ENCODE peak calls at places on chromosomes 5 and 9, in nine cellular contexts. J is GOT3; A is activated T-cell treated with anti-CD3 and anti-CD28 coated beads, Interleukin-2, amount 50 U/mL, for 72 hours; V is hepatic stellate cell; W is SIG-M5; R is foreskin melanocyte; T is HTR-8/SVneo; K is NCI-H774; H is effector CD4-positive, alpha-beta T cell. P is an unnamed sample.

GRCh38 chr5:172661536-172661935 is 20.5 kb downstream of the NEURL1B start:
- DNase-seq in J (no peak), A (no peak), V (no peak), W (no peak), R (no peak), T (no peak), K (no peak), H (no peak), P (no peak)

GRCh38 chr5:107500840-107501239 is 169.9 kb downstream of the EFNA5 start:
- DNase-seq in J (no peak), A (no peak), V (no peak), W (no peak), R (no peak), T (no peak), K (no peak), H (no peak), P (no peak)

GRCh38 chr5:155735388-155735787 is 591.6 kb upstream of the SGCD start:
- DNase-seq in J (no peak), A (no peak), V (no peak), W (no peak), R (no peak), T (no peak), K (peak), H (no peak), P (no peak)

GRCh38 chr5:6759401-6759800 is 46.2 kb downstream of the TENT4A start:
- DNase-seq in J (no peak), A (no peak), V (no peak), W (no peak), R (no peak), T (peak), K (no peak), H (no peak), P (no peak)

GRCh38 chr9:106887066-106887465 is 24.1 kb downstream of the ZNF462 start:
- DNase-seq in J (no peak), A (no peak), V (no peak), W (no peak), R (no peak), T (no peak), K (no peak), H (no peak), P (no peak)

GRCh38 chr9:108103294-108103693 is 613.7 kb upstream of the KLF4 start:
- DNase-seq in J (no peak), A (no peak), V (no peak), W (no peak), R (no peak), T (no peak), K (no peak), H (no peak), P (no peak)

GRCh38 chr5:37111426-37112382 is 137.5 kb downstream of the CPLANE1 start:
- DNase-seq in J (no peak), A (peak), V (no peak), W (no peak), R (no peak), T (no peak), K (no peak), H (no peak), P (no peak)

GRCh38 chr9:87547665-87548064 is 50.0 kb downstream of the DAPK1 start:
- DNase-seq in J (no peak), A (no peak), V (no peak), W (no peak), R (no peak), T (no peak), K (no peak), H (no peak), P (no peak)

GRCh38 chr9:114372971-114373591 is 14.7 kb downstream of the AKNA start:
- DNase-seq in J (no peak), A (peak), V (no peak), W (peak), R (no peak), T (no peak), K (no peak), H (peak), P (peak)

GRCh38 chr5:104412649-104413240 is 850.2 kb upstream of the NUDT12 start:
- DNase-seq in J (no peak), A (no peak), V (no peak), W (no peak), R (peak), T (no peak), K (no peak), H (no peak), P (no peak)

GRCh38 chr5:34709861-34710673 is 53.9 kb downstream of the RAI14 start:
- DNase-seq in J (no peak), A (no peak), V (peak), W (no peak), R (no peak), T (peak), K (no peak), H (no peak), P (no peak)

GRCh38 chr5:150283904-150284303 is 5.7 kb downstream of the CAMK2A start:
- DNase-seq in J (no peak), A (no peak), V (no peak), W (no peak), R (no peak), T (no peak), K (no peak), H (no peak), P (no peak)

GRCh38 chr9:98503867-98504800 is 204.6 kb downstream of the GABBR2 start:
- DNase-seq in J (no peak), A (no peak), V (no peak), W (no peak), R (no peak), T (no peak), K (no peak), H (no peak), P (no peak)